ENCODE peak calls at places on chromosomes 3 and 15, in ten cellular contexts. J, D, C, I, H, B, E, F, W and X are unnamed samples.

GRCh38 chr3:155382396-155383042 is 89.0 kb upstream of the STRIT1 start:
- DNase-seq in E (peak), H (peak), C (no peak), B (peak), I (peak), F (peak), D (no peak), J (no peak), W (peak), X (peak)

GRCh38 chr15:99978426-99978825 is 245.2 kb upstream of the LYSMD4 start:
- DNase-seq in B (no peak), C (no peak), D (no peak), J (no peak), H (no peak), F (no peak), E (no peak), W (no peak), I (no peak), X (no peak)

GRCh38 chr3:49534581-49535495 is 19.4 kb upstream of the BSN start:
- DNase-seq in H (no peak), C (no peak), W (no peak), I (no peak), B (no peak), D (no peak), E (no peak), J (no peak), F (no peak), X (no peak)

GRCh38 chr15:71201471-71201870 is 86.2 kb downstream of the THSD4 start:
- DNase-seq in C (no peak), I (no peak), B (no peak), W (no peak), D (no peak), H (peak), E (no peak), J (no peak), F (peak), X (no peak)

GRCh38 chr15:87660494-87661129 is 595.9 kb downstream of the NTRK3 start:
- DNase-seq in I (no peak), H (no peak), W (no peak), E (no peak), D (no peak), J (no peak), C (no peak), B (no peak), F (peak), X (no peak)

GRCh38 chr15:57489122-57489521 is 102.6 kb upstream of the MYZAP start:
- DNase-seq in B (no peak), C (no peak), E (no peak), D (no peak), W (no peak), H (no peak), J (no peak), I (no peak), F (no peak), X (no peak)

GRCh38 chr15:98735895-98736617 is 87.7 kb downstream of the IGF1R start:
- DNase-seq in C (no peak), D (no peak), H (no peak), W (no peak), B (no peak), I (no peak), E (no peak), J (no peak), F (no peak), X (peak)

GRCh38 chr15:47066386-47066785 is 650.9 kb upstream of the SEMA6D start:
- DNase-seq in W (no peak), B (no peak), F (no peak), J (no peak), C (no peak), D (no peak), H (peak), I (no peak), E (no peak), X (no peak)

GRCh38 chr3:108388136-108389132 is 92.1 kb downstream of the HHLA2 start:
- DNase-seq in I (no peak), J (no peak), B (no peak), W (no peak), F (no peak), D (no peak), H (no peak), C (no peak), E (no peak), X (no peak)

GRCh38 chr3:153163349-153164008 is 1.5 kb downstream of the RAP2B start:
- DNase-seq in W (no peak), I (peak), B (peak), J (no peak), E (no peak), F (peak), C (no peak), H (peak), D (no peak), X (peak)

GRCh38 chr3:39809181-39809994 is at the start of gene MYRIP:
- DNase-seq in D (no peak), B (no peak), I (peak), E (peak), H (no peak), W (no peak), C (no peak), F (peak), J (no peak), X (peak)

GRCh38 chr3:133869601-133870000 is 26.1 kb downstream of the RAB6B start:
- DNase-seq in J (no peak), W (no peak), H (no peak), C (no peak), D (no peak), B (no peak), E (no peak), F (no peak), I (no peak), X (no peak)

GRCh38 chr15:67708500-67708899 is 116.8 kb upstream of the SKOR1 start:
- DNase-seq in H (no peak), J (no peak), E (no peak), I (no peak), C (no peak), W (no peak), B (no peak), D (no peak), F (no peak), X (no peak)

GRCh38 chr3:53763353-53763752 is 82.9 kb downstream of the CHDH start:
- DNase-seq in J (no peak), C (no peak), B (no peak), F (no peak), D (no peak), E (no peak), H (no peak), I (no peak), W (no peak), X (no peak)

GRCh38 chr3:62149962-62150361 is 223.4 kb downstream of the FEZF2 start:
- DNase-seq in F (no peak), E (no peak), J (no peak), D (peak), I (no peak), W (no peak), C (no peak), H (peak), B (peak), X (peak)

GRCh38 chr15:98909968-98910885 is 97.4 kb downstream of the PGPEP1L start:
- DNase-seq in W (no peak), F (no peak), B (no peak), D (no peak), H (no peak), J (no peak), C (no peak), E (no peak), I (no peak), X (no peak)